ENCODE peak calls at places on chromosomes 4 and X, in ten cellular contexts. V is AG10803, T is epithelial cell of esophagus, H is Calu3, J is cardiac muscle cell, P is H9, G is fibroblast of the aortic adventitia, Z is activated B cell treated with CpG ODN at 0.5 μM for 24 hours, Y is A549, L is upper lobe of left lung. E is an unnamed sample.

GRCh38 chr4:57763070-57763469 is 652.9 kb upstream of the IGFBP7 start:
- DNase-seq in Y (no peak), L (no peak), P (no peak), V (no peak), T (no peak), G (no peak), J (no peak), H (no peak), Z (no peak), E (no peak)

GRCh38 chr4:3834186-3834920 is 68.2 kb downstream of the ADRA2C start:
- DNase-seq in Z (no peak), Y (no peak), H (no peak), L (peak; percentile 66), T (no peak), G (no peak), V (no peak), P (no peak), J (no peak), E (no peak)

GRCh38 chrX:109777749-109778148 is 44.7 kb upstream of the ACSL4 start:
- DNase-seq in G (no peak), V (no peak), T (no peak), Z (no peak), L (no peak), H (no peak), Y (no peak), J (no peak), P (no peak), E (no peak)

GRCh38 chrX:4379071-4379470 is 665.6 kb upstream of the PRKX start:
- DNase-seq in L (no peak), T (peak; percentile 79), Y (no peak), V (no peak), H (peak; percentile 62), G (no peak), P (no peak), J (no peak), Z (no peak), E (no peak)

GRCh38 chr4:165922747-165923146 is 49.7 kb downstream of the TLL1 start:
- DNase-seq in G (no peak), P (no peak), Y (no peak), Z (no peak), L (no peak), T (no peak), H (no peak), V (no peak), J (no peak), E (no peak)

GRCh38 chrX:138709886-138710285 is 1.6 kb downstream of the FGF13 start:
- DNase-seq in J (peak; percentile 59), P (no peak), Z (no peak), G (no peak), H (no peak), V (no peak), Y (no peak), T (no peak), L (no peak), E (no peak)

GRCh38 chr4:57410331-57411052 is 300.3 kb upstream of the IGFBP7 start:
- DNase-seq in L (no peak), Y (no peak), G (peak; percentile 39), T (no peak), Z (no peak), V (peak; percentile 34), H (no peak), J (no peak), P (no peak), E (no peak)

GRCh38 chrX:120499301-120500097 is 30.4 kb upstream of the LAMP2 start:
- DNase-seq in G (peak; percentile 44), V (peak; percentile 41), H (no peak), Y (no peak), T (peak; percentile 3), P (no peak), L (no peak), Z (no peak), J (no peak), E (peak; percentile 61)

GRCh38 chr4:76723916-76724315 is 174.0 kb downstream of the SOWAHB start:
- DNase-seq in J (no peak), P (no peak), H (peak; percentile 28), Z (no peak), L (no peak), V (peak; percentile 92), Y (peak; percentile 44), G (peak; percentile 64), T (peak; percentile 76), E (peak; percentile 95)

GRCh38 chr4:88242144-88242543 is 42.2 kb downstream of the PPM1K start:
- DNase-seq in P (no peak), H (no peak), J (no peak), V (no peak), Z (no peak), G (no peak), L (no peak), Y (no peak), T (peak; percentile 7), E (no peak)

GRCh38 chrX:135520022-135520552 is 373 bp upstream of the INTS6L start:
- DNase-seq in Z (no peak), V (peak; percentile 77), J (peak; percentile 38), G (peak; percentile 72), L (no peak), P (no peak), Y (no peak), H (peak; percentile 2), T (peak; percentile 2), E (peak; percentile 71)

DNA sequence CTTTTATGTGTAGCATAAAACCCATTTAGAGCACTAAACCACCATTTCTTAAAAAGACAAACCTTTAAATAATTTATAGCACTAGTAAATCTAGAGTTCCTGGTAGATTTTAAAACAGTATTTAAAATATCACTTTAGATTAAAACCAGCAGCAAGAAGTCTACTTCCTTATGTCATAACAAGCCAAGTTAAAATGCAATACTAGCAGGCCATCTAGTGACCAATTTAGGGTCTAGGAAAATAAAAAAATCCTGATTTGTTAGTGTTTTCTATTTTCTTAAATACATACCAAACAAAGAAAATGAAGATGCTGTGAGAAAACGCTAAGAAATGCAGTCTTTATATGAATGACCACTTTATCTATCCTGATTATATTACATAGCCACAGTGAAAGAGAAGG is 53.9 kb downstream of the PAPSS1 start:
- DNase-seq in J (no peak), P (no peak), H (no peak), G (peak; percentile 65), Z (no peak), V (peak; percentile 74), Y (peak; percentile 5), L (no peak), T (peak; percentile 12), E (peak; percentile 71)
- TF ChIP-seq CTCF in J (peak; percentile 38), P (peak; percentile 49), H (no peak), G (peak; percentile 38), Z (no peak), V (peak; percentile 68), Y (peak; percentile 25), L (peak; percentile 17), T (no peak), E (peak; percentile 49)

GRCh38 chr4:106041294-106042002 is 146.2 kb downstream of the NPNT start:
- DNase-seq in V (no peak), L (no peak), G (no peak), P (no peak), T (no peak), H (no peak), Z (no peak), J (no peak), Y (no peak), E (no peak)
- TF ChIP-seq CTCF in V (no peak), L (no peak), G (no peak), P (no peak), T (no peak), H (no peak), Z (no peak), J (no peak), Y (no peak), E (no peak)

GRCh38 chr4:158809611-158810486 is 41.0 kb downstream of the FNIP2 start:
- DNase-seq in G (peak; percentile 98), J (peak; percentile 72), P (no peak), Y (peak; percentile 52), L (no peak), T (peak; percentile 43), V (peak; percentile 98), Z (no peak), H (peak; percentile 38), E (peak; percentile 88)
- TF ChIP-seq CTCF in G (no peak), J (no peak), P (no peak), Y (no peak), L (no peak), T (no peak), V (no peak), Z (no peak), H (no peak), E (no peak)

DNA sequence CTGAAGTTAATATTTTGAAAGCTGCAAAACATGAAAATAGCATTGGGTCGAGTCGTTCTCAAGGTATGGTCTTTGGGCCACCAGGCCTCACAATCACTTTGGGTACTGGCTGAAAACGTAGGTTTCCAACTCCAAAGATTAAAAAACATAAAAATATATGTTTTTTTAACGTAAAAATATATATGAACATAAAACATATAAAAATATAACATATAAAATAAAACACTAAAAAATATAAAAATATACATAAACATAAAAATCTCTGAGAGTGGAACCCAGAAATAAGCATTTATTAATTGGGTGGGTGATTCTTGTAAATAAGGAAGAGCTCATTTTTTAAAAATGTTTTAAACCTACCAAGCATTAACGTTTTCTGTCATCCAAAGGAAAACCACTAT is 666 bp upstream of the PDS5A start:
- DNase-seq in J (no peak), Y (no peak), L (no peak), V (no peak), G (no peak), P (no peak), H (no peak), T (no peak), Z (no peak), E (no peak)
- TF ChIP-seq CTCF in J (no peak), Y (no peak), L (no peak), V (no peak), G (no peak), P (no peak), H (no peak), T (no peak), Z (no peak), E (no peak)

GRCh38 chrX:40468033-40468979 is 112.5 kb upstream of the ATP6AP2 start:
- DNase-seq in L (no peak), P (peak; percentile 76), H (peak; percentile 73), Z (no peak), Y (peak; percentile 66), J (peak; percentile 85), V (peak; percentile 64), T (peak; percentile 42), G (peak; percentile 47), E (peak; percentile 59)
- TF ChIP-seq CTCF in L (peak; percentile 14), P (peak; percentile 47), H (no peak), Z (no peak), Y (peak; percentile 52), J (peak; percentile 44), V (peak; percentile 49), T (peak; percentile 43), G (peak; percentile 30), E (peak; percentile 22)

E was measured in fibroblast of pulmonary artery.